ENCODE peak calls at places on chromosomes 7 and 10, in six cellular contexts. E is GM23338, O is fibroblast of lung, M is heart right ventricle, X is left ventricle myocardium inferior, C is psoas muscle. G is an unnamed sample.
A peak's percentile ranks its signal among the peaks of the same experiment; 100 is the strongest.

GRCh38 chr10:68105820-68106219 is 3.5 kb upstream of the MYPN start:
- DNase-seq in E (no peak), O (peak; percentile 28), M (no peak), X (no peak), C (peak; percentile 60), G (no peak)

GRCh38 chr7:27576360-27576944 is 86.2 kb downstream of the HIBADH start:
- DNase-seq in E (peak; percentile 71), O (peak; percentile 66), M (no peak), X (no peak), C (no peak), G (no peak)

GRCh38 chr7:155594163-155594732 is 47.9 kb upstream of the CNPY1 start:
- DNase-seq in E (no peak), O (no peak), M (no peak), X (no peak), C (no peak), G (no peak)

GRCh38 chr7:76310102-76310957 is 7.9 kb downstream of the HSPB1 start:
- DNase-seq in E (no peak), O (no peak), M (no peak), X (no peak), C (no peak), G (no peak)

GRCh38 chr7:75951506-75951905 is 36.6 kb downstream of the POR start:
- DNase-seq in E (no peak), O (peak; percentile 84), M (no peak), X (peak; percentile 43), C (peak; percentile 72), G (peak; percentile 70)

GRCh38 chr10:71531485-71532446 is 135.0 kb downstream of the CDH23 start:
- DNase-seq in E (no peak), O (no peak), M (no peak), X (no peak), C (no peak), G (no peak)

GRCh38 chr7:116212859-116213258 is 2.5 kb downstream of the TES start:
- DNase-seq in E (no peak), O (peak; percentile 75), M (no peak), X (no peak), C (no peak), G (no peak)

GRCh38 chr10:84525120-84525806 is 196.9 kb downstream of the CCSER2 start:
- DNase-seq in E (no peak), O (no peak), M (no peak), X (no peak), C (no peak), G (no peak)

GRCh38 chr10:17730667-17731066 is 21.3 kb upstream of the TMEM236 start:
- DNase-seq in E (no peak), O (no peak), M (no peak), X (no peak), C (peak; percentile 62), G (no peak)

GRCh38 chr10:19480296-19480695 is 335.9 kb upstream of the PLXDC2 start:
- DNase-seq in E (no peak), O (peak; percentile 20), M (no peak), X (no peak), C (no peak), G (no peak)

GRCh38 chr10:113108180-113108835 is 158.3 kb downstream of the TCF7L2 start:
- DNase-seq in E (peak; percentile 91), O (no peak), M (peak; percentile 35), X (no peak), C (peak; percentile 57), G (no peak)

GRCh38 chr7:117470777-117471176 is 9.0 kb upstream of the CFTR start:
- DNase-seq in E (no peak), O (no peak), M (peak; percentile 63), X (peak; percentile 75), C (no peak), G (no peak)

GRCh38 chr7:32761451-32762320 is 129.9 kb downstream of the KBTBD2 start:
- DNase-seq in E (peak; percentile 73), O (no peak), M (peak; percentile 18), X (no peak), C (no peak), G (no peak)

GRCh38 chr10:36048236-36048635 is 406.1 kb upstream of the FZD8 start:
- DNase-seq in E (no peak), O (no peak), M (no peak), X (no peak), C (no peak), G (no peak)

GRCh38 chr10:62681211-62681940 is 123.1 kb upstream of the ADO start:
- DNase-seq in E (peak; percentile 45), O (no peak), M (no peak), X (no peak), C (no peak), G (no peak)

GRCh38 chr7:84188811-84189405 is 5.7 kb downstream of the SEMA3A start:
- DNase-seq in E (no peak), O (peak; percentile 69), M (no peak), X (no peak), C (no peak), G (no peak)

GRCh38 chr10:110535958-110536891 is 31.3 kb upstream of the SMC3 start:
- DNase-seq in E (peak; percentile 57), O (peak; percentile 60), M (no peak), X (peak; percentile 32), C (no peak), G (no peak)

GRCh38 chr7:150668472-150668911 is 17.0 kb upstream of the GIMAP2 start:
- DNase-seq in E (no peak), O (no peak), M (no peak), X (no peak), C (no peak), G (no peak)

GRCh38 chr7:111756687-111757178 is 194.4 kb upstream of the IMMP2L start:
- DNase-seq in E (peak; percentile 75), O (peak; percentile 87), M (peak; percentile 63), X (peak; percentile 73), C (peak; percentile 82), G (peak; percentile 75)

GRCh38 chr7:133376514-133376913 is 123.6 kb downstream of the EXOC4 start:
- DNase-seq in E (no peak), O (no peak), M (no peak), X (no peak), C (no peak), G (no peak)

GRCh38 chr10:88091490-88092061 is 228.2 kb downstream of the PTEN start:
- DNase-seq in E (no peak), O (no peak), M (no peak), X (no peak), C (no peak), G (no peak)

GRCh38 chr10:71532878-71533277 is 136.2 kb downstream of the CDH23 start:
- DNase-seq in E (no peak), O (no peak), M (no peak), X (peak; percentile 6), C (no peak), G (no peak)

GRCh38 chr7:33986951-33987948 is 81.9 kb downstream of the BMPER start:
- DNase-seq in E (no peak), O (peak; percentile 97), M (no peak), X (no peak), C (no peak), G (no peak)

DNA sequence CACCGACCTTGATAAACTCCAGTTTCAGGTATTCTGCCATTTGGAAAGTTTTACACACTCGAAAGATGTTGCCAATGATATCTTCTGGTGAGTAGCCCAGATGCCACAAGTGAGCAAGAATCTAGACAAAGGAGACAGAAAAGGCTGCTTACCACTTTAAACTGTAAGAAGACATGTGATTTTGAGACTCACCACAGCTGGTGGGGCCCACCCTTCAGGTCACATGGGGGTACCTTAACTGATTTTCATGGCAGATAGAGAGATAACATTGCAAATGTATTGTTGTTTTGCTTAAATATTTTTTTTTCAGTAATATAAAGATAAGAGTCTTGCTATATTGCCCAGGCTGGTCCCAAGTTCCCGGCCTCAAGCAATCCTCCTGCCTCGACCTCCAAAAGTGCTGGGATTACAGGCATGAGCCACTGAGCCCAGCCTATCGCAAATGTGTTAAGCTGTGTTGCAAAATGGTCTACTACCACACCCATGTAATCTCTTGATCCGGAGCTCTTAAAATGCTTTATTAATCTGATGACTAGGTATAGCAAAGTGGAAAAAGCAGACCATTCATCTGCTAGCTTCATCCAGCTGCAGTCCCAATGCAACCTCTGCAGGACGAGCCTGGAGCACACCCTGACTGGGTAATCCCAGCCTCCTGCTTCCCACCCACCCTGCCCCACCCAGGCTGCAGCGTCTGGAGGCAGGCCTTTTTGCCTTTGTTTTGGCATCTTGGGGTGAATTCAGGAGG is 18.5 kb downstream of the RFC2 start:
- DNase-seq in E (no peak), O (no peak), M (no peak), X (no peak), C (no peak), G (no peak)
- H3K4me1 ChIP-seq in E (no peaks in the 10 kb centered on the region), O (peaks cover 11% of the 10 kb centered on the region), M (no peaks in the 10 kb centered on the region), X (no peaks in the 10 kb centered on the region), C (no peaks in the 10 kb centered on the region), G (no peaks in the 10 kb centered on the region)

GRCh38 chr10:125190961-125191360 is 30.6 kb upstream of the CTBP2 start:
- DNase-seq in E (no peak), O (no peak), M (no peak), X (no peak), C (no peak), G (no peak)
- H3K27ac ChIP-seq in E (no peak overlapping the region), O (no peak overlapping the region), M (no peak overlapping the region), X (no peak overlapping the region), C (no peak overlapping the region), G (no peak overlapping the region)

GRCh38 chr7:2713978-2714377 is 26.0 kb downstream of the AMZ1 start:
- DNase-seq in E (no peak), O (no peak), M (no peak), X (no peak), C (no peak), G (no peak)
- H3K4me1 ChIP-seq in E (no peaks in the 10 kb centered on the region), O (peaks cover 22% of the 10 kb centered on the region), M (peaks cover 52% of the 10 kb centered on the region), X (peaks cover 71% of the 10 kb centered on the region), C (peaks cover 25% of the 10 kb centered on the region), G (peaks cover 73% of the 10 kb centered on the region)

GRCh38 chr10:80158598-80159127 is 26.1 kb downstream of the PLAC9 start:
- DNase-seq in E (no peak), O (peak; percentile 100), M (peak; percentile 84), X (peak; percentile 88), C (peak; percentile 91), G (peak; percentile 94)

GRCh38 chr10:80160361-80161128 is 28.0 kb downstream of the PLAC9 start:
- DNase-seq in E (no peak), O (no peak), M (no peak), X (no peak), C (no peak), G (no peak)

GRCh38 chr10:80157561-80157960 is 25.0 kb downstream of the PLAC9 start:
- DNase-seq in E (no peak), O (no peak), M (no peak), X (no peak), C (no peak), G (no peak)

GRCh38 chr10:80158126-80158525 is 25.6 kb downstream of the PLAC9 start:
- DNase-seq in E (no peak), O (no peak), M (no peak), X (no peak), C (no peak), G (no peak)

DNA sequence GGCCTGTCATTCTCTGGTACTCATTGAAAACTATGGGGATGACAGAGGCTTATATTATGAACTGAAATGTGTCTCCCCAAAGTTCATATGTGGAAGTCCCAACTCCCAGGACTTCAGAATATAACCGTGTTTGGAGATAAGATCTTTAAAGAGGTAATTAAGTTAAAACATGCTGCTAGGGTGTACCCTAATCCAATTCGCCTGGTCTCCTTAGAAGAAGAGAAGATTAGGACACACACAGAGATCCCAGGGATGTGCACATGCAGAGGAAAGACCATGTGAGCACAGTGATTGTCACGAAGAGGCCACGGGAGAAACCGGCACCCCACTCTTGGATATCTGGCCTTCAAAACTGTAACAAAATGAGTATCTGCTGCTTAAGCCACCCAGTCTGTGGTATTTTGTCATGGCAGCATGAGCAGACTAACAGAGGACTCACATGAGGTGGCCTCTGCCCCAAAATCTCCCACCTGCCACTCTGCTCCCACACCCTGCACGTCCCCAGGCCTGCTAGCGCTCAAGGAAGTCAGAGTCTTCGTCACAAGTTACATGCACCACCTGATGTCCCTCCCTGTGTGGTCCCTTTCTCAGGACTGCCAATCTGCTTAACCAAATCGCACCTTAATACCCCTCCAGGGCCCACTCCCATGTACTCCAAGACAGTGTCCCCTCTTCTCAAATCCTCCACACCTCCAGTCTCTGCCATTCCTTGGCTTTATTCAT is 26.8 kb downstream of the PLAC9 start:
- DNase-seq in E (no peak), O (no peak), M (no peak), X (no peak), C (no peak), G (no peak)
- H3K27ac ChIP-seq in E (no peak overlapping the region), O (peak overlapping the region; percentile 94), M (peak overlapping the region; percentile 73), X (peak overlapping the region; percentile 90), C (peak overlapping the region; percentile 95), G (peak overlapping the region; percentile 86)